ENCODE peak calls at places on chromosomes 2 and 18, in nine cellular contexts. One of them, this sample, is unnamed.

GRCh38 chr2:219722276-219722883 is 95.0 kb downstream of the SLC4A3 start:
- DNase-seq in MM.1S: no peak
- DNase-seq in HCT116: peak
- DNase-seq in GM23338: no peak
- DNase-seq in PC-3: peak
- DNase-seq in SK-N-SH: no peak
- DNase-seq in GM23248: no peak
- DNase-seq in hepatocyte: peak
- DNase-seq in OCI-LY7: no peak
- DNase-seq in this sample: no peak

GRCh38 chr2:132489150-132489549 is 72.5 kb downstream of the GPR39 start:
- DNase-seq in GM23248: peak
- DNase-seq in HCT116: no peak
- DNase-seq in OCI-LY7: no peak
- DNase-seq in SK-N-SH: no peak
- DNase-seq in hepatocyte: peak
- DNase-seq in PC-3: no peak
- DNase-seq in MM.1S: no peak
- DNase-seq in GM23338: peak
- DNase-seq in this sample: peak

GRCh38 chr2:53633441-53633840 is 134.2 kb upstream of the CHAC2 start:
- DNase-seq in GM23248: peak
- DNase-seq in GM23338: no peak
- DNase-seq in HCT116: no peak
- DNase-seq in OCI-LY7: no peak
- DNase-seq in SK-N-SH: peak
- DNase-seq in PC-3: peak
- DNase-seq in hepatocyte: no peak
- DNase-seq in MM.1S: no peak
- DNase-seq in this sample: no peak

GRCh38 chr2:45072064-45072861 is 63.0 kb upstream of the SIX2 start:
- DNase-seq in OCI-LY7: no peak
- DNase-seq in GM23248: no peak
- DNase-seq in PC-3: no peak
- DNase-seq in MM.1S: no peak
- DNase-seq in GM23338: no peak
- DNase-seq in HCT116: no peak
- DNase-seq in hepatocyte: no peak
- DNase-seq in SK-N-SH: no peak
- DNase-seq in this sample: no peak

GRCh38 chr2:172516299-172516698 is 39.6 kb upstream of the PDK1 start:
- DNase-seq in SK-N-SH: no peak
- DNase-seq in GM23248: peak
- DNase-seq in GM23338: no peak
- DNase-seq in HCT116: no peak
- DNase-seq in MM.1S: no peak
- DNase-seq in OCI-LY7: no peak
- DNase-seq in hepatocyte: no peak
- DNase-seq in PC-3: peak
- DNase-seq in this sample: no peak

GRCh38 chr2:126507425-126507867 is 148.5 kb upstream of the GYPC start:
- DNase-seq in hepatocyte: no peak
- DNase-seq in PC-3: no peak
- DNase-seq in OCI-LY7: no peak
- DNase-seq in SK-N-SH: no peak
- DNase-seq in MM.1S: no peak
- DNase-seq in GM23248: no peak
- DNase-seq in GM23338: no peak
- DNase-seq in HCT116: no peak
- DNase-seq in this sample: peak

GRCh38 chr2:120964819-120965218 is 229.2 kb downstream of the GLI2 start:
- DNase-seq in MM.1S: no peak
- DNase-seq in OCI-LY7: no peak
- DNase-seq in hepatocyte: no peak
- DNase-seq in PC-3: peak
- DNase-seq in HCT116: no peak
- DNase-seq in GM23338: no peak
- DNase-seq in SK-N-SH: no peak
- DNase-seq in GM23248: peak
- DNase-seq in this sample: no peak

GRCh38 chr18:49250819-49251388 is 209.5 kb downstream of the DYM start:
- DNase-seq in OCI-LY7: peak
- DNase-seq in MM.1S: no peak
- DNase-seq in PC-3: peak
- DNase-seq in HCT116: no peak
- DNase-seq in GM23248: peak
- DNase-seq in SK-N-SH: peak
- DNase-seq in GM23338: peak
- DNase-seq in hepatocyte: peak
- DNase-seq in this sample: peak

GRCh38 chr2:180061085-180061484 is 54.0 kb upstream of the CWC22 start:
- DNase-seq in SK-N-SH: no peak
- DNase-seq in OCI-LY7: no peak
- DNase-seq in GM23338: no peak
- DNase-seq in PC-3: no peak
- DNase-seq in MM.1S: no peak
- DNase-seq in hepatocyte: peak
- DNase-seq in GM23248: no peak
- DNase-seq in HCT116: no peak
- DNase-seq in this sample: no peak

GRCh38 chr18:39863916-39864315 is 2091.1 kb upstream of the PIK3C3 start:
- DNase-seq in HCT116: no peak
- DNase-seq in SK-N-SH: no peak
- DNase-seq in OCI-LY7: no peak
- DNase-seq in GM23338: no peak
- DNase-seq in GM23248: no peak
- DNase-seq in MM.1S: no peak
- DNase-seq in hepatocyte: no peak
- DNase-seq in PC-3: no peak
- DNase-seq in this sample: no peak
- TF ChIP-seq EZH2phosphoT487 in HCT116: no peak
- TF ChIP-seq EZH2phosphoT487 in SK-N-SH: no peak
- TF ChIP-seq EZH2phosphoT487 in OCI-LY7: no peak
- TF ChIP-seq EZH2phosphoT487 in GM23338: no peak
- TF ChIP-seq EZH2phosphoT487 in GM23248: no peak
- TF ChIP-seq EZH2phosphoT487 in MM.1S: no peak
- TF ChIP-seq EZH2phosphoT487 in hepatocyte: no peak
- TF ChIP-seq EZH2phosphoT487 in PC-3: no peak
- TF ChIP-seq EZH2phosphoT487 in this sample: no peak

GRCh38 chr2:75597949-75598348 is 37.2 kb upstream of the EVA1A start:
- DNase-seq in SK-N-SH: no peak
- DNase-seq in PC-3: no peak
- DNase-seq in MM.1S: no peak
- DNase-seq in GM23338: peak
- DNase-seq in GM23248: no peak
- DNase-seq in OCI-LY7: no peak
- DNase-seq in hepatocyte: no peak
- DNase-seq in HCT116: no peak
- DNase-seq in this sample: no peak

GRCh38 chr2:75594599-75594998 is 33.9 kb upstream of the EVA1A start:
- DNase-seq in GM23248: no peak
- DNase-seq in HCT116: no peak
- DNase-seq in hepatocyte: no peak
- DNase-seq in GM23338: no peak
- DNase-seq in PC-3: no peak
- DNase-seq in OCI-LY7: no peak
- DNase-seq in MM.1S: no peak
- DNase-seq in SK-N-SH: no peak
- DNase-seq in this sample: no peak

GRCh38 chr2:75596784-75597183 is 36.0 kb upstream of the EVA1A start:
- DNase-seq in SK-N-SH: no peak
- DNase-seq in GM23338: no peak
- DNase-seq in OCI-LY7: no peak
- DNase-seq in GM23248: peak
- DNase-seq in PC-3: no peak
- DNase-seq in MM.1S: no peak
- DNase-seq in hepatocyte: no peak
- DNase-seq in HCT116: no peak
- DNase-seq in this sample: no peak

GRCh38 chr2:75592888-75593287 is 32.1 kb upstream of the EVA1A start:
- DNase-seq in HCT116: no peak
- DNase-seq in GM23338: no peak
- DNase-seq in MM.1S: no peak
- DNase-seq in OCI-LY7: no peak
- DNase-seq in PC-3: peak
- DNase-seq in SK-N-SH: no peak
- DNase-seq in GM23248: no peak
- DNase-seq in hepatocyte: no peak
- DNase-seq in this sample: no peak

GRCh38 chr2:75595541-75596395 is 35.0 kb upstream of the EVA1A start:
- DNase-seq in MM.1S: no peak
- DNase-seq in SK-N-SH: no peak
- DNase-seq in GM23248: peak
- DNase-seq in GM23338: no peak
- DNase-seq in PC-3: peak
- DNase-seq in OCI-LY7: no peak
- DNase-seq in hepatocyte: no peak
- DNase-seq in HCT116: no peak
- DNase-seq in this sample: no peak
- H2AFZ ChIP-seq in MM.1S: no peak
- H2AFZ ChIP-seq in SK-N-SH: no peak
- H2AFZ ChIP-seq in GM23248: no peak
- H2AFZ ChIP-seq in GM23338: no peak
- H2AFZ ChIP-seq in PC-3: no peak
- H2AFZ ChIP-seq in OCI-LY7: no peak
- H2AFZ ChIP-seq in hepatocyte: no peak
- H2AFZ ChIP-seq in HCT116: no peak
- H2AFZ ChIP-seq in this sample: no peak

GRCh38 chr2:20615466-20616241 is 35.2 kb downstream of the HS1BP3 start:
- DNase-seq in HCT116: no peak
- DNase-seq in GM23248: no peak
- DNase-seq in MM.1S: no peak
- DNase-seq in hepatocyte: peak
- DNase-seq in GM23338: no peak
- DNase-seq in PC-3: no peak
- DNase-seq in OCI-LY7: no peak
- DNase-seq in SK-N-SH: no peak
- DNase-seq in this sample: no peak

GRCh38 chr2:20612835-20613341 is 38.0 kb downstream of the HS1BP3 start:
- DNase-seq in SK-N-SH: no peak
- DNase-seq in OCI-LY7: no peak
- DNase-seq in PC-3: no peak
- DNase-seq in HCT116: no peak
- DNase-seq in MM.1S: no peak
- DNase-seq in GM23248: no peak
- DNase-seq in hepatocyte: no peak
- DNase-seq in GM23338: no peak
- DNase-seq in this sample: no peak

GRCh38 chr2:20613342-20613916 is 37.5 kb downstream of the HS1BP3 start:
- DNase-seq in SK-N-SH: peak
- DNase-seq in OCI-LY7: no peak
- DNase-seq in HCT116: no peak
- DNase-seq in PC-3: no peak
- DNase-seq in GM23338: no peak
- DNase-seq in GM23248: no peak
- DNase-seq in MM.1S: no peak
- DNase-seq in hepatocyte: no peak
- DNase-seq in this sample: no peak

GRCh38 chr2:20615046-20615465 is 35.8 kb downstream of the HS1BP3 start:
- DNase-seq in HCT116: no peak
- DNase-seq in hepatocyte: no peak
- DNase-seq in SK-N-SH: no peak
- DNase-seq in GM23248: no peak
- DNase-seq in PC-3: no peak
- DNase-seq in MM.1S: no peak
- DNase-seq in OCI-LY7: no peak
- DNase-seq in GM23338: no peak
- DNase-seq in this sample: no peak

DNA sequence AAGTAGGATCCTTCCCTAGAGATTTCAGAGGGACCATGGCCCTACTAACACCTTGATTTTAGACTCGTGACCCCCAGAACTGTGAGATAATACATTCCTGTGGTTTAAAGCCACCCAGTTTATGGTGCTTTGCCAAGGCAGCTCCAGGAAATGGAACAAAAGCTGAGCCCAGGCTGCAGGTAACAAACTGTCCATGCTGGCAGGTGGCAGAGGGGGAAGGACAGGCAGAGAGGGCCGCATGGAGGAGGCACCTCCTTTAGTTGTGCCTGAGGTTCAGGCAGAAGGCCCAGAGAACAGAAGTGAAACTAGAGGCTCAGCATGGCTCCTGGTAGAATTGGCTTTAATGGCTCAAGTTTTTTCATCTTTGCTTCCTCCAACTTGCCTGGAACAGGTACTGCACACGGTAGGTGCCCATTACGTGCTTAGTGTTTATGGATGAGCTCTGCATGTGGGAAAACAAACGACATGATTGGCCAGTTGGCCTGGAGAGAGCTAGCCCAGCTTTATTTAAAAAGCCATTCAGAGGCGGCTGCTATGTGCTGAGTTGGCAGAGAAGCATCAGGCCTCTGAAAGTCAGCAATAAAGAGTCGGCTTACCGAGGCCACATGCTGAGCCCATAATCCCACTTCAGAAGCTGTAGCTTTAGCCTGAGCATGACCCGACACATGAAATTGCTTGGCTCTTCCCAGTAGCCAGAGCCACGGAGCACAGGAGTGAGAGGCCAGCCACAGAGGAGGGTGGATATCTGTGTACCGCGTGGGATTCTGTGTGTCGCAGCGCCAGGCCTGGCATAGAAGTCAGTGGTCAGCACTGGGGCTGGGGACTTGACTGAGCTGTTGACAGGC is 36.5 kb downstream of the HS1BP3 start:
- DNase-seq in hepatocyte: no peak
- DNase-seq in GM23338: peak
- DNase-seq in OCI-LY7: peak
- DNase-seq in SK-N-SH: no peak
- DNase-seq in PC-3: peak
- DNase-seq in HCT116: no peak
- DNase-seq in GM23248: no peak
- DNase-seq in MM.1S: peak
- DNase-seq in this sample: peak
- TF ChIP-seq EZH2phosphoT487 in hepatocyte: no peak
- TF ChIP-seq EZH2phosphoT487 in GM23338: no peak
- TF ChIP-seq EZH2phosphoT487 in OCI-LY7: no peak
- TF ChIP-seq EZH2phosphoT487 in SK-N-SH: no peak
- TF ChIP-seq EZH2phosphoT487 in PC-3: no peak
- TF ChIP-seq EZH2phosphoT487 in HCT116: no peak
- TF ChIP-seq EZH2phosphoT487 in GM23248: no peak
- TF ChIP-seq EZH2phosphoT487 in MM.1S: no peak
- TF ChIP-seq EZH2phosphoT487 in this sample: no peak

GRCh38 chr18:63207154-63207790 is 112.3 kb downstream of the BCL2 start:
- DNase-seq in HCT116: no peak
- DNase-seq in MM.1S: no peak
- DNase-seq in GM23248: no peak
- DNase-seq in SK-N-SH: no peak
- DNase-seq in PC-3: no peak
- DNase-seq in OCI-LY7: peak
- DNase-seq in GM23338: no peak
- DNase-seq in hepatocyte: no peak
- DNase-seq in this sample: no peak
- H2AFZ ChIP-seq in HCT116: no peak
- H2AFZ ChIP-seq in MM.1S: no peak
- H2AFZ ChIP-seq in GM23248: no peak
- H2AFZ ChIP-seq in SK-N-SH: no peak
- H2AFZ ChIP-seq in PC-3: no peak
- H2AFZ ChIP-seq in OCI-LY7: peak
- H2AFZ ChIP-seq in GM23338: no peak
- H2AFZ ChIP-seq in hepatocyte: no peak
- H2AFZ ChIP-seq in this sample: no peak

This sample was measured in neural progenitor cell.